ENCODE peak calls at places on chromosome 3, in nine cellular contexts. V is sigmoid colon, O is brain microvascular endothelial cell, Q is endodermal cell, X is lower leg skin, N is right cardiac atrium, D is astrocyte of the spinal cord, L is RWPE2, K is choroid plexus epithelial cell. F is an unnamed sample.

GRCh38 chr3:131224886-131225550 is 156.6 kb upstream of the NUDT16 start:
- DNase-seq in V (no peak), O (peak; percentile 67), Q (no peak), X (no peak), N (no peak), D (peak; percentile 65), L (no peak), K (peak; percentile 61), F (peak; percentile 43)

GRCh38 chr3:196969001-196969659 is 497 bp upstream of the PIGZ start:
- DNase-seq in V (no peak), O (no peak), Q (peak; percentile 75), X (peak; percentile 84), N (peak; percentile 61), D (no peak), L (no peak), K (no peak), F (no peak)

GRCh38 chr3:18454766-18455165 is 29.6 kb upstream of the SATB1 start:
- DNase-seq in V (no peak), O (no peak), Q (no peak), X (no peak), N (no peak), D (no peak), L (no peak), K (no peak), F (no peak)

GRCh38 chr3:184502123-184502667 is 59.4 kb upstream of the EPHB3 start:
- DNase-seq in V (no peak), O (no peak), Q (no peak), X (no peak), N (no peak), D (no peak), L (no peak), K (no peak), F (no peak)

GRCh38 chr3:120908030-120908802 is at the start of gene STXBP5L:
- DNase-seq in V (peak; percentile 90), O (peak; percentile 54), Q (peak; percentile 99), X (no peak), N (peak; percentile 89), D (peak; percentile 78), L (peak; percentile 65), K (peak; percentile 70), F (peak; percentile 20)

GRCh38 chr3:182711261-182711683 is 82.0 kb upstream of the ATP11B start:
- DNase-seq in V (no peak), O (no peak), Q (no peak), X (no peak), N (no peak), D (no peak), L (no peak), K (no peak), F (no peak)

GRCh38 chr3:52088445-52089367 is 32.3 kb upstream of the DUSP7 start:
- DNase-seq in V (no peak), O (peak; percentile 79), Q (no peak), X (no peak), N (peak; percentile 73), D (peak; percentile 49), L (no peak), K (peak; percentile 85), F (peak; percentile 65)

GRCh38 chr3:52018319-52019000 is 22.8 kb upstream of the RPL29 start:
- DNase-seq in V (no peak), O (no peak), Q (no peak), X (no peak), N (peak; percentile 28), D (no peak), L (no peak), K (no peak), F (no peak)

GRCh38 chr3:32283304-32283703 is 44.8 kb downstream of the CMTM8 start:
- DNase-seq in V (no peak), O (peak; percentile 22), Q (peak; percentile 45), X (no peak), N (peak; percentile 81), D (no peak), L (no peak), K (no peak), F (no peak)

GRCh38 chr3:127115691-127116351 is 77.1 kb upstream of the PRR23E start:
- DNase-seq in V (no peak), O (no peak), Q (peak; percentile 10), X (peak; percentile 71), N (no peak), D (no peak), L (no peak), K (no peak), F (no peak)

GRCh38 chr3:117454928-117455327 is 745.3 kb downstream of the TUSC7 start:
- DNase-seq in V (no peak), O (no peak), Q (no peak), X (no peak), N (no peak), D (no peak), L (no peak), K (no peak), F (no peak)

GRCh38 chr3:39433642-39434041 is 27.1 kb downstream of the RPSA start:
- DNase-seq in V (no peak), O (no peak), Q (no peak), X (no peak), N (no peak), D (peak; percentile 57), L (no peak), K (peak; percentile 64), F (peak; percentile 24)

GRCh38 chr3:126314305-126315082 is 42.7 kb downstream of the KLF15 start:
- DNase-seq in V (peak; percentile 63), O (no peak), Q (peak; percentile 27), X (peak; percentile 46), N (no peak), D (no peak), L (no peak), K (no peak), F (no peak)

GRCh38 chr3:52047295-52047960 is 8.9 kb downstream of the DUSP7 start:
- DNase-seq in V (no peak), O (no peak), Q (no peak), X (no peak), N (no peak), D (no peak), L (peak; percentile 88), K (no peak), F (no peak)

GRCh38 chr3:140816372-140816771 is 125.3 kb upstream of the SLC25A36 start:
- DNase-seq in V (no peak), O (no peak), Q (no peak), X (no peak), N (no peak), D (no peak), L (no peak), K (no peak), F (no peak)

GRCh38 chr3:26623409-26624208 is 1.0 kb downstream of the LRRC3B start:
- DNase-seq in V (peak; percentile 62), O (no peak), Q (peak; percentile 63), X (no peak), N (no peak), D (no peak), L (no peak), K (no peak), F (no peak)
- H3K4me3 ChIP-seq in V (peak overlapping the region; percentile 44), O (no peak overlapping the region), Q (peak overlapping the region; percentile 84), X (no peak overlapping the region), N (peak overlapping the region; percentile 34), D (no peak overlapping the region), L (no peak overlapping the region), K (no peak overlapping the region), F (no peak overlapping the region)

DNA sequence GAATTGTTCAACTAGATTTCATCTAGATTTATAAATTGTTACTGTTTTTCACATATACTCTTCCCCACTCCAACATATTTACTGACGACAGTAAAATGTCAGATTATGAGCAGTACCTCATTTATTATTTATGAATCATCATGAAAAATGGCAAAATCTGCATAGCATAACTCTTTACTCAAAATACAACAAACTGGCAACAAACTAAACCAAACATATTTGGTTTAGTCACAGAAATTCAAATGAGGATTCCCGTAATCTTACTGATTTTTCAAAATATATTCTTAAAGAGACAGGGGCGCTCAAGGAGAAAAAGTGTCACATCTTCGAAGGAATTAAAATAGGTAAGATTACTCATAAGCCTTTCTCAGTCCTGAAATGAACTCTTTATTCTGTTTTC is 3.0 kb upstream of the GPR87 start:
- DNase-seq in V (no peak), O (no peak), Q (no peak), X (no peak), N (no peak), D (no peak), L (no peak), K (no peak), F (no peak)
- H3K4me3 ChIP-seq in V (no peak overlapping the region), O (no peak overlapping the region), Q (no peak overlapping the region), X (no peak overlapping the region), N (no peak overlapping the region), D (no peak overlapping the region), L (peak overlapping the region; percentile 12), K (no peak overlapping the region), F (no peak overlapping the region)

DNA sequence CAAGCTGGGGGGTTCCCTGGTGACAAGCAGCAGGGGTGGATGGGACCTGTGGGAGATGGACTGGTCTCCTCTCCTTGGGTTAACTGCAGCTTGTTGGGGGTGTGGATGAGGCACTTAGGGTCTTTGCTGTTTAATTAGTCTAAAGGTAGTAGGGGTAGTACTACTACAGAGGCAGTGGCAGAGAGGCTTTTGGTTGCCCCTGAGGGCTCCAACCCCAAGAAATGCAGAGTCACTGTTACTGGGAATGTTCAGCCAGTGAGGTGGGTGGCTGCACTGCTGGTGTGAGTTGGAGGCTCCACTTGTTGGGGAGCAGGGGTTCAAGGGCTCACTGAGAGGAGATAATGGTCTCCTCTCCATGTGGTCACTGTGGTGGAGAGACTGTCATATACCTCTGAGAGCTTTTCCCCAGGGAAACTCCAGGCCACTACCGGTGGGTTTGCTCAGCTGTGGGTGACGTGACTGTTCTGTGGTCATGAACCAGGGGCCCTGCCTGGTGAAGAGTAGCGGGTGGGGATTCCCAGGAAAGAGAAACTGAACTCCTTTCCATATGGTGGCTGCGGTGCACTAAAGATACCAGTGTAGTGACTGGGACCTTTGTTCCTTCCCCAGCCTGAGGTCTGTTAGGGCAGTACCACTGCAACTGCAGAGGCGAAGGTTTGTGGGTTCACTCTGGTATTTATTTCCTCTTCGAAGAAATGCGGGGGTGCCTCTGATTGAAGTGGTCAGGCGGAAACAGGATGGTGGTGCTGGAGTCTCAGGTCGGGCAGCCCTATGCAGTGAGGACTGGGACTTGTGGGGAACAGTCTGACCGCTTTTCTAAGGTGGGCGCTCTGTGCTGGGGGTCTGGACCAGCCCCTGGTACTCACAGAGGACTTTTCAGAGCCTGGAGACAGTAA is 68.9 kb upstream of the TNFSF10 start:
- DNase-seq in V (no peak), O (peak; percentile 55), Q (no peak), X (peak; percentile 75), N (no peak), D (no peak), L (no peak), K (no peak), F (no peak)
- H3K4me3 ChIP-seq in V (no peak overlapping the region), O (no peak overlapping the region), Q (no peak overlapping the region), X (no peak overlapping the region), N (no peak overlapping the region), D (no peak overlapping the region), L (no peak overlapping the region), K (no peak overlapping the region), F (no peak overlapping the region)

GRCh38 chr3:156677536-156677935 is 3.1 kb downstream of the TIPARP start:
- DNase-seq in V (no peak), O (no peak), Q (no peak), X (no peak), N (no peak), D (peak; percentile 42), L (no peak), K (no peak), F (no peak)
- H3K4me3 ChIP-seq in V (no peak overlapping the region), O (no peak overlapping the region), Q (peak overlapping the region; percentile 92), X (no peak overlapping the region), N (no peak overlapping the region), D (no peak overlapping the region), L (peak overlapping the region; percentile 79), K (no peak overlapping the region), F (peak overlapping the region; percentile 80)